ENCODE peak calls at places on chromosomes 5 and 9, in four cellular contexts. D, V, F and H are unnamed samples.

GRCh38 chr5:8842906-8843590 is 702.8 kb downstream of the SEMA5A start:
- DNase-seq in F (no peak), D (peak), V (peak), H (no peak)

GRCh38 chr9:8924529-8924928 is 1125.0 kb upstream of the DMAC1 start:
- DNase-seq in V (no peak), D (no peak), F (no peak), H (no peak)

GRCh38 chr5:124504081-124504916 is 242.1 kb downstream of the ZNF608 start:
- DNase-seq in V (no peak), D (peak), F (no peak), H (no peak)

GRCh38 chr5:1878050-1878849 is 4.5 kb downstream of the IRX4 start:
- DNase-seq in D (peak), F (no peak), V (no peak), H (no peak)

GRCh38 chr5:86175224-86175623 is 442.5 kb upstream of the COX7C start:
- DNase-seq in D (peak), F (no peak), V (no peak), H (no peak)

GRCh38 chr5:54551906-54552305 is 34.3 kb downstream of the SNX18 start:
- DNase-seq in V (no peak), D (no peak), F (no peak), H (no peak)

GRCh38 chr9:16410601-16411285 is 459.7 kb downstream of the BNC2 start:
- DNase-seq in V (no peak), F (no peak), D (no peak), H (no peak)

GRCh38 chr5:108382784-108383358 is 973 bp upstream of the FBXL17 start:
- DNase-seq in V (peak), D (peak), F (no peak), H (no peak)

GRCh38 chr5:50547303-50547702 is 106.2 kb upstream of the EMB start:
- DNase-seq in V (no peak), F (no peak), D (no peak), H (no peak)

GRCh38 chr9:91907387-91908292 is 42.4 kb downstream of the ROR2 start:
- DNase-seq in F (no peak), D (peak), V (no peak), H (peak)

GRCh38 chr5:173645437-173645807 is 29.0 kb upstream of the BOD1 start:
- DNase-seq in F (peak), D (peak), V (no peak), H (peak)

GRCh38 chr9:23621166-23621565 is 204.9 kb downstream of the ELAVL2 start:
- DNase-seq in D (no peak), F (no peak), V (no peak), H (no peak)

GRCh38 chr5:73183491-73183891 is 10.5 kb downstream of the TMEM174 start:
- DNase-seq in F (no peak), V (no peak), D (no peak), H (no peak)

GRCh38 chr9:88890546-88890945 is 100.7 kb upstream of the S1PR3 start:
- DNase-seq in V (peak), D (no peak), F (no peak), H (no peak)

GRCh38 chr5:10431408-10431807 is 10.3 kb upstream of the ROPN1L start:
- DNase-seq in V (no peak), F (no peak), D (no peak), H (no peak)

GRCh38 chr9:35564658-35565061 is 40.4 kb upstream of the TESK1 start:
- DNase-seq in D (no peak), F (no peak), V (no peak), H (peak)

GRCh38 chr5:59066367-59067163 is 483.7 kb downstream of the RAB3C start:
- DNase-seq in F (no peak), D (no peak), V (peak), H (no peak)

GRCh38 chr5:75734913-75735789 is 17.9 kb upstream of the POC5 start:
- DNase-seq in V (peak), D (peak), F (no peak), H (no peak)

GRCh38 chr5:93078082-93079038 is 502.7 kb downstream of the NR2F1-AS1 start:
- DNase-seq in D (peak), V (peak), F (peak), H (no peak)

GRCh38 chr5:139848508-139849100 is 53.0 kb downstream of the PSD2 start:
- DNase-seq in V (peak), D (peak), F (no peak), H (no peak)

GRCh38 chr5:132651838-132652476 is 6.0 kb upstream of the IL13 start:
- DNase-seq in F (no peak), V (peak), D (no peak), H (no peak)

GRCh38 chr5:179805529-179806249 is 977 bp downstream of the MGAT4B start:
- DNase-seq in V (peak), D (no peak), F (no peak), H (no peak)

GRCh38 chr5:11619339-11620028 is 284.8 kb downstream of the CTNND2 start:
- DNase-seq in V (no peak), F (no peak), D (peak), H (no peak)

GRCh38 chr9:109923826-109924225 is 143.8 kb downstream of the PALM2AKAP2 start:
- DNase-seq in F (no peak), D (no peak), V (no peak), H (no peak)

GRCh38 chr9:124280176-124280691 is 22.5 kb downstream of the NEK6 start:
- DNase-seq in V (peak), D (no peak), F (peak), H (peak)

GRCh38 chr5:154198611-154199230 is 8.2 kb downstream of the GALNT10 start:
- DNase-seq in V (peak), D (peak), F (no peak), H (no peak)

GRCh38 chr9:114515528-114515927 is 10.3 kb upstream of the WHRN start:
- DNase-seq in V (no peak), D (no peak), F (no peak), H (no peak)

GRCh38 chr9:122402403-122403268 is 31.8 kb downstream of the PTGS1 start:
- DNase-seq in V (peak), D (no peak), F (no peak), H (no peak)

GRCh38 chr9:122200960-122201635 is 27.7 kb downstream of the LHX6 start:
- DNase-seq in D (no peak), V (peak), F (no peak), H (no peak)

GRCh38 chr5:39099831-39100230 is 25.6 kb upstream of the RICTOR start:
- DNase-seq in V (no peak), F (no peak), D (no peak), H (no peak)

GRCh38 chr5:164818440-164818839 is 1313.0 kb downstream of the MAT2B start:
- DNase-seq in F (no peak), V (no peak), D (no peak), H (no peak)

GRCh38 chr5:126138475-126139005 is 284.7 kb upstream of the GRAMD2B start:
- DNase-seq in D (peak), F (no peak), V (peak), H (no peak)

GRCh38 chr5:32312194-32312681 is 501 bp downstream of the MTMR12 start:
- DNase-seq in F (peak), D (peak), V (peak), H (no peak)

GRCh38 chr5:79743846-79744605 is 54.4 kb downstream of the CMYA5 start:
- DNase-seq in D (peak), V (peak), F (no peak), H (no peak)

GRCh38 chr9:84062538-84062937 is 81.9 kb downstream of the RMI1 start:
- DNase-seq in D (no peak), F (no peak), V (no peak), H (no peak)

GRCh38 chr9:96874201-96874785 is 20.0 kb upstream of the ZNF782 start:
- DNase-seq in D (no peak), F (no peak), V (no peak), H (no peak)
- H3K27ac ChIP-seq in D (no peak), F (no peak), V (no peak), H (no peak)

DNA sequence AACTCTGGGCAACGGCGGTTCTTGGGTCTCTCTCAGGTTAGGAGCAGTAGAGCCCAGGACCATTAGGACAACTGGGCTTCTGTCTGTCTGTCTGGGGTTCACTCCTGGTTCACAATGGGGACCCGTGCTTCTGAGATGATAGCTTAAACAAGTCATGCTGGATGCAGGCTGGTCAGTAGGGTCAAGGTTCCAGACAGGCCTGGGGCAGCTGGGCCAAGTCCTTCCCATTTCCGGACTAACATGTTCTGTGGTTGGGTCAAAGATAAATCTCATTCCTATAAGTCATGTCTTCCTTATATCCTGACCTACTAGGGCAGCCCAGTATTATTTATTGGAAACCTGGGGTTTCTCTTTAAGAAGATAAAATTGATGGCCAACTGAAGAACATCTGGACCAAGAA is 8.4 kb downstream of the HDHD3 start:
- DNase-seq in V (no peak), F (no peak), D (no peak), H (no peak)
- H3K27ac ChIP-seq in V (no peak), F (no peak), D (no peak), H (no peak)

DNA sequence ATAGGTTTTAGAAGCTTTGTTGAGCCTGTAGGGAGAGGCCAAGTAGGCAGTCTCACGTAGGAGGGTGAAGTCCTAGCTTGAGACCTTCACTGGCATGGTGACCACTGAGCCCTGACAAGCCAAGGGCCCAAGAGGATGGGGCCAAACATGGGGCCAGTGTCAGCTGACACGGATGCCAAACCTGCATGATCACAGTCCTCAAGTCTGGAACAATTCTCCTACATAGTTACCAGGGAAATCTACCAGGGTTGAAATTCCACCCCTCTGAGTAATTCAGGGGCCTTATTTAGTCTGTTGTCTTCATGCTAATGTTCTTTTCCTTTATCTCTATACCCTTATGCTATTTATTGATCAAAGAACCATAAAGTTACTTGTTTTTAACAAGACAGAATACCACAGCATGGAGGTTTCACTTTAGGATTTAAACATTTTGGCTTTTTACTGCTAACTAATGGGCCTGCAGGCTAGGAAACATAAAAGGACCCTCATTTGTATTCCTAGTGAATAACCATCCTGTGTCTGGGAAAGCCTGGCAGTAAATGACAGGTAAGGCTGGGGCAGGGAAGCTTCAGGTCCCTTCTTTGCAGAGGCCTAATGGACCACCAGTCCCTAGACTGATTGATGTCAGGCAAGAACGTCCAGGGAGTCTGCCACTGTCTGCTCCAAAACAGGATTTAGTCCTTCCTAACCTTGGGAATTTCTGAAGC is 140.8 kb downstream of the FGF1 start:
- DNase-seq in D (peak), V (no peak), F (no peak), H (no peak)
- H3K27ac ChIP-seq in D (no peak), V (peak), F (no peak), H (peak)

GRCh38 chr5:61275841-61276240 is 56.2 kb upstream of the ZSWIM6 start:
- DNase-seq in V (peak), F (peak), D (peak), H (peak)

GRCh38 chr5:61277190-61277589 is 54.9 kb upstream of the ZSWIM6 start:
- DNase-seq in F (no peak), V (no peak), D (peak), H (no peak)

GRCh38 chr5:61279725-61280124 is 52.3 kb upstream of the ZSWIM6 start:
- DNase-seq in F (no peak), D (peak), V (no peak), H (no peak)

GRCh38 chr5:61280205-61280604 is 51.9 kb upstream of the ZSWIM6 start:
- DNase-seq in D (no peak), F (no peak), V (peak), H (no peak)

DNA sequence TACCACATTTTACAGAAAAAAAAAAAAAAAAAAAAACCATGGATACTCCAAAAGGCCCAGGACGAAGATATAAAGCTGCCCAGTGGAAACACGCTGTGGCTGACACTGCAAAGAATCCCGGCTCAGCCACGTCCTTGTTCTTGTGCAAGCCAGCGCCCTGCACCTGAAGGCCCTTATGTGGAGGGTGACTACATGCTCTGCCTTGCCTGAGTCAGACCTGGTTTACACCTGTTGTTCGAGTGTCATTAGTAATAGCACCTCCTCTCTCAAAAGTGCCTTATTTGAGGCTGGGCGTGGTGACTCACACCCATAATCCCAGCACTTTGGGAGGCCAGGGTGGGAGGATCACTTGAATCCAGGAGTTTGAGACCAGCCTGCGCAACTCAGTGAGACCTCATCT is 54.3 kb upstream of the ZSWIM6 start:
- DNase-seq in F (peak), V (no peak), D (no peak), H (no peak)
- H3K27ac ChIP-seq in F (peak), V (no peak), D (no peak), H (peak)